ENCODE peak calls at places on chromosomes 3 and 15, in seven cellular contexts. P, L, A, G, I, V and Q are unnamed samples.

GRCh38 chr3:120741837-120742197 is 499 bp downstream of the RABL3 start:
- DNase-seq in V (no peak), L (no peak), A (no peak), G (peak), I (peak), P (no peak), Q (no peak)

GRCh38 chr3:59654120-59654952 is 604.5 kb upstream of the CFAP20DC start:
- DNase-seq in V (no peak), P (no peak), G (no peak), I (no peak), A (peak), L (no peak), Q (peak)

GRCh38 chr3:14900881-14901873 is 46.2 kb upstream of the NR2C2 start:
- DNase-seq in I (no peak), L (no peak), G (no peak), V (no peak), P (no peak), A (no peak), Q (no peak)

GRCh38 chr3:188567478-188568195 is 413.7 kb downstream of the LPP start:
- DNase-seq in V (no peak), L (no peak), G (peak), P (no peak), A (no peak), I (no peak), Q (no peak)

GRCh38 chr3:121757087-121757811 is 7.7 kb upstream of the GOLGB1 start:
- DNase-seq in I (no peak), V (peak), G (peak), L (no peak), P (no peak), A (no peak), Q (no peak)

GRCh38 chr15:29682781-29683180 is 139.5 kb downstream of the TJP1 start:
- DNase-seq in G (peak), A (no peak), L (no peak), I (no peak), V (no peak), P (no peak), Q (peak)

GRCh38 chr15:101723161-101723873 is 956 bp downstream of the TARS3 start:
- DNase-seq in L (no peak), G (peak), P (no peak), A (no peak), V (peak), I (no peak), Q (peak)

GRCh38 chr3:125916376-125916978 is 52.5 kb upstream of the ROPN1B start:
- DNase-seq in V (peak), A (no peak), I (peak), G (peak), L (peak), P (no peak), Q (peak)

GRCh38 chr3:150300847-150301517 is 107.1 kb upstream of the TSC22D2 start:
- DNase-seq in I (peak), G (no peak), A (no peak), L (no peak), V (no peak), P (no peak), Q (peak)

GRCh38 chr3:24215518-24215917 is 270.4 kb downstream of the NR1D2 start:
- DNase-seq in L (no peak), A (no peak), G (no peak), I (no peak), P (no peak), V (no peak), Q (no peak)

GRCh38 chr15:100201376-100202280 is 140.1 kb downstream of the ADAMTS17 start:
- DNase-seq in L (no peak), A (no peak), P (no peak), G (no peak), V (peak), I (no peak), Q (no peak)

GRCh38 chr3:185691622-185692021 is 105.5 kb downstream of the SENP2 start:
- DNase-seq in L (no peak), P (no peak), A (no peak), G (no peak), I (no peak), V (no peak), Q (no peak)

GRCh38 chr15:100765458-100766224 is 114.0 kb upstream of the ALDH1A3 start:
- DNase-seq in L (no peak), G (no peak), I (no peak), P (no peak), V (no peak), A (no peak), Q (no peak)

GRCh38 chr3:20140881-20141280 is 45.1 kb downstream of the SGO1 start:
- DNase-seq in P (no peak), L (no peak), V (no peak), I (no peak), A (no peak), G (no peak), Q (no peak)

GRCh38 chr3:108527827-108528226 is 17.4 kb upstream of the MYH15 start:
- DNase-seq in L (no peak), I (no peak), A (no peak), G (no peak), P (no peak), V (no peak), Q (no peak)

GRCh38 chr15:88012233-88012632 is 244.3 kb downstream of the NTRK3 start:
- DNase-seq in I (no peak), L (no peak), G (no peak), P (no peak), A (no peak), V (no peak), Q (no peak)

GRCh38 chr15:59522988-59523461 is 85.0 kb downstream of the FAM81A start:
- DNase-seq in V (peak), A (no peak), L (peak), G (no peak), P (no peak), I (no peak), Q (no peak)

GRCh38 chr15:53976844-53977392 is 1.3 kb upstream of the UNC13C start:
- DNase-seq in A (no peak), P (peak), V (no peak), I (no peak), L (peak), G (no peak), Q (no peak)

GRCh38 chr3:44942202-44942921 is 33.6 kb downstream of the ZDHHC3 start:
- DNase-seq in I (peak), G (peak), P (no peak), A (no peak), L (no peak), V (no peak), Q (peak)

GRCh38 chr3:187015903-187016638 is 85.7 kb downstream of the ST6GAL1 start:
- DNase-seq in A (no peak), V (peak), I (no peak), P (no peak), G (no peak), L (no peak), Q (no peak)

GRCh38 chr3:56557815-56558170 is 818 bp downstream of the CCDC66 start:
- DNase-seq in G (peak), A (no peak), L (no peak), I (no peak), V (no peak), P (no peak), Q (no peak)

GRCh38 chr3:184716652-184717607 is 5.1 kb upstream of the MAGEF1 start:
- DNase-seq in V (no peak), A (no peak), P (no peak), L (peak), G (peak), I (no peak), Q (peak)

GRCh38 chr3:32000877-32001276 is 19.3 kb downstream of the ZNF860 start:
- DNase-seq in V (no peak), A (no peak), I (no peak), G (no peak), L (no peak), P (no peak), Q (no peak)

GRCh38 chr3:32004111-32004790 is 22.7 kb downstream of the ZNF860 start:
- DNase-seq in G (no peak), I (no peak), A (no peak), P (no peak), V (no peak), L (peak), Q (no peak)

GRCh38 chr3:32002536-32003368 is 21.2 kb downstream of the ZNF860 start:
- DNase-seq in L (no peak), P (no peak), I (no peak), V (no peak), G (no peak), A (peak), Q (no peak)

GRCh38 chr3:31999902-32000439 is 18.4 kb downstream of the ZNF860 start:
- DNase-seq in L (no peak), P (no peak), I (no peak), A (no peak), V (peak), G (no peak), Q (no peak)

DNA sequence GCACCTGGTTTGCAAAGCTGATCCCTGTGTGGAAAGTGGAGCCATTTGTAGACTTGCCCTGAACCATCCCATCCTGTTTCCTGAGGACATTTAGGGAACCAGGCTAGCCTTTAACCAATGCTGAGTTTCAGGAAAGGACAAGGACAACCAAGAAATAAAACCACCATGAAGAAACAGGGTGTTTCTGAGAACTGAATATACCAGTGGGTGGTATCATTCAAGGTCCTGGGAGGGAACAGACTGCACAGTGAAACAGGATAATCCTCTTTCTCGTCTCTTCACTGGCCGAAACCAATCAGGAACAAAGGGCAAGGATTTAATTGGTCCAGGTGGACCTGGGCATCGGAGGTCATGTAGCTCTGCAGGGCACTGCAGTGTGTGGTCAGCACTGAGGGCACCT is 21.8 kb downstream of the ZNF860 start:
- DNase-seq in P (no peak), A (no peak), V (no peak), G (no peak), L (no peak), I (no peak), Q (no peak)
- H3K4me3 ChIP-seq in P (no peak), A (no peak), V (no peak), G (no peak), L (no peak), I (no peak), Q (no peak)

DNA sequence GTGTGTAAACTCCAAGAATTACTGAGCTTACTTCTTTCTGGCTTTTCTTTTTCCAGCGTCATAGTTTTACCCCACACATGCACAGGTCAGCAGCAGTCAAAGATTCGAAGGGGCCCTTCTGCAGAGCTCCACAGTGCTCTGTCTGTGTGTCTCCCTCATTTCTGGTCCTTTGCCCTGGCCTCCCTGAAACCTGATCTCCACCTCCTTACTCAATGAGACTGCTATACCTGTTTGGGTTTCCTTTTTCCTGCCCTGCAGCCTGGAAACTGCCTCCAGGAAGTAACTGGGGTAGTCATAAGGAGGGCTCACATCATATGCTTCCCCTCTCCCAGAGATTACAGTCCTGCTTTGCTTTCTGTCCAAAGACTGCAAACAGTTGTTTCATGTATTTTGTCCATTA is 82.8 kb upstream of the TNIK start:
- DNase-seq in P (no peak), L (peak), A (no peak), V (no peak), I (no peak), G (no peak), Q (no peak)
- TF ChIP-seq CTCF in P (no peak), L (no peak), A (no peak), V (no peak), I (no peak), G (no peak), Q (no peak)

GRCh38 chr3:13148126-13148525 is 74.9 kb upstream of the IQSEC1 start:
- DNase-seq in A (no peak), I (no peak), G (no peak), V (no peak), P (peak), L (no peak), Q (no peak)

GRCh38 chr3:13147344-13147743 is 74.1 kb upstream of the IQSEC1 start:
- DNase-seq in G (no peak), L (no peak), I (no peak), V (no peak), P (no peak), A (no peak), Q (no peak)

GRCh38 chr3:13150624-13151023 is 77.4 kb upstream of the IQSEC1 start:
- DNase-seq in A (no peak), G (no peak), P (peak), I (no peak), V (no peak), L (no peak), Q (no peak)

GRCh38 chr3:13149331-13150203 is 76.3 kb upstream of the IQSEC1 start:
- DNase-seq in I (no peak), P (peak), V (no peak), L (no peak), G (no peak), A (no peak), Q (no peak)

DNA sequence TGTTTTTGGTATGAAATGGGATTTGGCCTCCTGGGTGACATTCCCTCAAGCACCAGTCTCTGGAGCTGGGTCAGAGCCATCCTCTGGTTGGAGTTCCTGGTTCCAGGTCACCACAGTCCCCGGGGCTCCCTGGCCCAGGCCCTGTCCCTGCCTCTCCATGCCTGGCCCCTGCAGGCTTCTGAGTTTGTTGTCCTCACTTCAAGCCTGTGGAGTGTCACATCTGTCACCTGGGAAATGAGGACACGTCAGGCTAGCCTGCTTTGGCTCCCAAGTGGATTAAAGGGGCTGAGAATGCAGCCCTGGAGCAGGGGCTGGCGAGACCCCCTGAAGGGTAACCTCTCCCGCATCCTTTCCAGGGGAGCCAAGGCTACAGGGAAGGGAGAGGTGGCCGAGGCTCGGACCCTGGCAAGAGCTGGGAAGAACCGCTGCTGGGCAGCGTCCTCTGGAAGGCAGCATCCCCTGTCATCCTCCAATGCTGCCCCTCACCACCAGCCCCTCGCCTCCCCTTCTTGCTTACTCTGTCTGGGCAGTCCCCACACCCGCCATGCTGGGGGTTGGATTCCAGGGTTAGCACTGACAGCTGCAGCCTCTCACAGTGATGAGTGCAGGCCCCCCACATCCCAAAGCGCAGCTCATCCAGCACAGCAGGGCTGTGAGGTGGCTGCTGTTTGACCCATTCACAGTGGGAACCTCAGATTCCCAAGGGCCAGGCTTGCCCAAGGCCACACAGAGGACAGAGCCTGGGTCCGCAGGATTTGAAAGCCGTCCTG is 75.5 kb upstream of the IQSEC1 start:
- DNase-seq in V (no peak), A (no peak), I (no peak), P (peak), L (no peak), G (no peak), Q (no peak)
- H3K4me3 ChIP-seq in V (no peak), A (no peak), I (no peak), P (no peak), L (no peak), G (no peak), Q (no peak)

GRCh38 chr15:68107142-68107541 is 53.0 kb downstream of the PIAS1 start:
- DNase-seq in A (no peak), L (no peak), I (no peak), P (no peak), V (no peak), G (no peak), Q (no peak)
- TF ChIP-seq CTCF in A (no peak), L (no peak), I (no peak), P (no peak), V (no peak), G (no peak), Q (no peak)

DNA sequence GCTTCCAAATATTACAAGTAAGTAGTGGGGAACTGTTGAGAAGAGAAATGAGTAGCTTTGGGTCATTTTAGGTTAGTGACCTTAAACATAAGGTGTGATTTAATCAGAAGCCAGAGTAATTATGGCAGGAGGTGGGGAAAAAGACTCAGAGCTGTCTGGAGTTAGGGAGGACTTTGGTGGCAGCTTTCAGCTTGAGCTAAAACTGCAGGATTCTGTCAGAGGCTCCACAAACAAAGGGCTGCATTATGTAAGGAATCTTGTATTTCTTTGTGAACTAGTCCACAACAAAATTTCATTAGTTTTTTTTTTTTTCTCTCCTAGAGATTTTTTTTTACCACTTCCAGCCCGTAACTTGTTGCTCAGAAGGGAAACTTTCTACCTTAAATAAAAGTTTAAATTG is 345.3 kb downstream of the TIGIT start:
- DNase-seq in P (no peak), I (no peak), G (no peak), A (no peak), V (no peak), L (no peak), Q (no peak)
- H3K4me3 ChIP-seq in P (no peak), I (no peak), G (no peak), A (no peak), V (no peak), L (no peak), Q (no peak)

GRCh38 chr15:58134886-58135285 is 3.3 kb upstream of the AQP9 start:
- DNase-seq in A (no peak), G (no peak), V (no peak), I (no peak), L (no peak), P (no peak), Q (no peak)
- TF ChIP-seq CTCF in A (no peak), G (no peak), V (no peak), I (no peak), L (no peak), P (no peak), Q (no peak)

GRCh38 chr3:190101320-190102117 is 19.2 kb downstream of the P3H2 start:
- DNase-seq in L (peak), A (no peak), G (peak), I (peak), P (no peak), V (no peak), Q (peak)
- H3K4me3 ChIP-seq in L (no peak), A (peak), G (peak), I (peak), P (peak), V (no peak), Q (peak)

DNA sequence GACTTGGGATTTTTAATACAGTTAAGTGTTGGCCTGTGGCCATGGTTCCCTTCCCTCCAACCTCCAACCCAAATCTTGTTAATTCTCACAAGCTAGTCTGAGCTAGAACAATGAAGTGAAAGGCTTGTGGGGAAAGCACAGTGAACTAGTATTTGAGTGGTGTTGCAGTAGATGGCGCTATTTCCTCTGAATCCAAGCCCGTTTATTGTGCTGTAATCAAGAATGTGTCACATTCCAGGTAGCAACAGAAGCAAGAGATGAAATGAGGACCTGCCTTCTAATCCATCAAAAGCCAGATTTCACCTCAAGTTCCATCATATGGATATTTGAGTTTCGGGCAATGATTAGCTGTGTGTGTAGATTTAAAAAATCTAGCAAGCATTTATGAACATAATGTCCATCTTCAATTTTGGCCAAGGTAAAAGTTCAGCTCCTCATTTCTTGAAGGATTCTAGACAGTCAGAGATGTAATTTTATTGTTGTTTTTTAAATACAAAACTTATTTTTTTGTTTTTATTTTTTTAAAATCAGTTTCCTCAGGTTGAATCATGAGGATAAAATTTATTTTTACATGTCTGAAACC is 160.7 kb downstream of the SQOR start:
- DNase-seq in V (peak), A (no peak), L (peak), I (peak), G (peak), P (no peak), Q (peak)
- TF ChIP-seq CTCF in V (peak), A (peak), L (peak), I (peak), G (peak), P (peak), Q (peak)

GRCh38 chr3:49017229-49017615 is 1.2 kb downstream of the DALRD3 start:
- DNase-seq in I (no peak), L (no peak), G (no peak), P (peak), A (no peak), V (no peak), Q (no peak)
- H3K4me3 ChIP-seq in I (peak), L (peak), G (peak), P (peak), A (peak), V (peak), Q (peak)

GRCh38 chr3:160449660-160450598 is at the start of gene TRIM59:
- DNase-seq in P (peak), L (peak), V (peak), G (peak), A (peak), I (peak), Q (peak)

GRCh38 chr3:160447544-160447943 is 2.0 kb downstream of the TRIM59 start:
- DNase-seq in V (no peak), I (no peak), L (no peak), G (peak), P (no peak), A (no peak), Q (peak)

GRCh38 chr3:160446522-160447056 is 3.0 kb downstream of the TRIM59 start:
- DNase-seq in V (no peak), A (no peak), I (no peak), G (no peak), P (no peak), L (no peak), Q (no peak)

GRCh38 chr3:160450846-160451245 is 1.3 kb upstream of the TRIM59 start:
- DNase-seq in I (no peak), G (peak), V (no peak), P (no peak), A (no peak), L (peak), Q (peak)

GRCh38 chr3:160448845-160449659 is 534 bp downstream of the TRIM59 start:
- DNase-seq in A (no peak), L (no peak), V (peak), P (peak), G (peak), I (peak), Q (peak)
- TF ChIP-seq CTCF in A (no peak), L (no peak), V (no peak), P (no peak), G (no peak), I (no peak), Q (no peak)